ENCODE peak calls at places on chromosomes 7 and 10, in eight cellular contexts. One of them, this sample, is unnamed.

GRCh38 chr10:98125940-98126631 is 8.4 kb upstream of the R3HCC1L start:
- DNase-seq in fibroblast of gingiva: no peak
- DNase-seq in HCT116: no peak
- DNase-seq in cardiac muscle cell: no peak
- DNase-seq in kidney epithelial cell: no peak
- DNase-seq in amygdala: no peak
- DNase-seq in IMR-90: no peak
- DNase-seq in caudate nucleus: no peak
- DNase-seq in this sample: no peak

GRCh38 chr7:141891338-141891737 is 24.9 kb upstream of the OR9A4 start:
- DNase-seq in fibroblast of gingiva: no peak
- DNase-seq in HCT116: no peak
- DNase-seq in cardiac muscle cell: no peak
- DNase-seq in kidney epithelial cell: no peak
- DNase-seq in amygdala: no peak
- DNase-seq in IMR-90: no peak
- DNase-seq in caudate nucleus: no peak
- DNase-seq in this sample: no peak

GRCh38 chr10:130265542-130265941 is 129.4 kb downstream of the GLRX3 start:
- DNase-seq in fibroblast of gingiva: no peak
- DNase-seq in HCT116: no peak
- DNase-seq in cardiac muscle cell: no peak
- DNase-seq in kidney epithelial cell: no peak
- DNase-seq in amygdala: no peak
- DNase-seq in IMR-90: no peak
- DNase-seq in caudate nucleus: no peak
- DNase-seq in this sample: no peak

GRCh38 chr10:17872191-17873091 is 63.3 kb downstream of the MRC1 start:
- DNase-seq in fibroblast of gingiva: peak; percentile 34
- DNase-seq in HCT116: peak; percentile 23
- DNase-seq in cardiac muscle cell: peak; percentile 60
- DNase-seq in kidney epithelial cell: no peak
- DNase-seq in amygdala: no peak
- DNase-seq in IMR-90: peak; percentile 21
- DNase-seq in caudate nucleus: no peak
- DNase-seq in this sample: no peak

GRCh38 chr10:33139191-33139646 is 181.2 kb upstream of the ITGB1 start:
- DNase-seq in fibroblast of gingiva: no peak
- DNase-seq in HCT116: no peak
- DNase-seq in cardiac muscle cell: no peak
- DNase-seq in kidney epithelial cell: no peak
- DNase-seq in amygdala: no peak
- DNase-seq in IMR-90: no peak
- DNase-seq in caudate nucleus: no peak
- DNase-seq in this sample: no peak

GRCh38 chr10:93152136-93152535 is 78.4 kb downstream of the CYP26A1 start:
- DNase-seq in fibroblast of gingiva: peak; percentile 36
- DNase-seq in HCT116: no peak
- DNase-seq in cardiac muscle cell: peak; percentile 67
- DNase-seq in kidney epithelial cell: peak; percentile 21
- DNase-seq in amygdala: no peak
- DNase-seq in IMR-90: peak; percentile 22
- DNase-seq in caudate nucleus: no peak
- DNase-seq in this sample: peak; percentile 59

GRCh38 chr10:32417906-32418547 is 27.9 kb upstream of the CCDC7 start:
- DNase-seq in fibroblast of gingiva: peak; percentile 88
- DNase-seq in HCT116: no peak
- DNase-seq in cardiac muscle cell: peak; percentile 93
- DNase-seq in kidney epithelial cell: no peak
- DNase-seq in amygdala: no peak
- DNase-seq in IMR-90: peak; percentile 89
- DNase-seq in caudate nucleus: no peak
- DNase-seq in this sample: peak; percentile 52

GRCh38 chr7:33590902-33591301 is 314.4 kb upstream of the BMPER start:
- DNase-seq in fibroblast of gingiva: no peak
- DNase-seq in HCT116: no peak
- DNase-seq in cardiac muscle cell: peak; percentile 21
- DNase-seq in kidney epithelial cell: peak; percentile 1
- DNase-seq in amygdala: no peak
- DNase-seq in IMR-90: peak; percentile 73
- DNase-seq in caudate nucleus: no peak
- DNase-seq in this sample: peak; percentile 22

GRCh38 chr7:30877010-30877740 is 34.5 kb upstream of the AQP1 start:
- DNase-seq in fibroblast of gingiva: no peak
- DNase-seq in HCT116: no peak
- DNase-seq in cardiac muscle cell: no peak
- DNase-seq in kidney epithelial cell: no peak
- DNase-seq in amygdala: no peak
- DNase-seq in IMR-90: no peak
- DNase-seq in caudate nucleus: no peak
- DNase-seq in this sample: no peak

GRCh38 chr7:116328161-116328560 is 117.8 kb downstream of the TES start:
- DNase-seq in fibroblast of gingiva: peak; percentile 39
- DNase-seq in HCT116: no peak
- DNase-seq in cardiac muscle cell: peak; percentile 41
- DNase-seq in kidney epithelial cell: no peak
- DNase-seq in amygdala: no peak
- DNase-seq in IMR-90: no peak
- DNase-seq in caudate nucleus: no peak
- DNase-seq in this sample: no peak

GRCh38 chr7:115728518-115728917 is 302.0 kb downstream of the TFEC start:
- DNase-seq in fibroblast of gingiva: no peak
- DNase-seq in HCT116: no peak
- DNase-seq in cardiac muscle cell: no peak
- DNase-seq in kidney epithelial cell: no peak
- DNase-seq in amygdala: no peak
- DNase-seq in IMR-90: no peak
- DNase-seq in caudate nucleus: no peak
- DNase-seq in this sample: no peak